ENCODE peak calls at places on chromosomes 13 and 19, in five cellular contexts. J is astrocyte, M is HT1080, Z is ascending aorta, V is GM12892. B is an unnamed sample.

GRCh38 chr19:45632468-45633196 is 6.6 kb downstream of the EML2 start:
- DNase-seq in J (peak), M (peak), Z (no peak), V (no peak), B (peak)

GRCh38 chr19:56076413-56076998 is 44.6 kb downstream of the ZNF787 start:
- DNase-seq in J (no peak), M (peak), Z (no peak), V (no peak), B (peak)

GRCh38 chr19:12847159-12848139 is 9.1 kb downstream of the MAST1 start:
- DNase-seq in J (peak), M (peak), Z (peak), V (peak), B (peak)

GRCh38 chr19:51884713-51885112 is 3.0 kb downstream of the ZNF577 start:
- DNase-seq in J (no peak), M (no peak), Z (no peak), V (no peak), B (no peak)

GRCh38 chr13:24693862-24694471 is 13.8 kb downstream of the ATP12A start:
- DNase-seq in J (no peak), M (peak), Z (no peak), V (peak), B (peak)

GRCh38 chr13:110915874-110916670 is 1.2 kb upstream of the ANKRD10 start:
- DNase-seq in J (peak), M (no peak), Z (no peak), V (no peak), B (peak)

GRCh38 chr13:97120976-97121375 is 101.2 kb upstream of the MBNL2 start:
- DNase-seq in J (no peak), M (no peak), Z (no peak), V (no peak), B (no peak)

GRCh38 chr19:43798546-43799409 is 3.5 kb downstream of the LYPD5 start:
- DNase-seq in J (no peak), M (no peak), Z (no peak), V (peak), B (peak)

GRCh38 chr19:18536475-18536874 is 6.9 kb downstream of the FKBP8 start:
- DNase-seq in J (no peak), M (no peak), Z (no peak), V (no peak), B (no peak)

GRCh38 chr19:2289714-2290435 is 7.9 kb upstream of the PEAK3 start:
- DNase-seq in J (no peak), M (no peak), Z (no peak), V (peak), B (no peak)

GRCh38 chr13:62510906-62511655 is 1095.4 kb upstream of the PCDH20 start:
- DNase-seq in J (no peak), M (no peak), Z (no peak), V (no peak), B (no peak)

GRCh38 chr19:46618670-46619231 is 6.1 kb downstream of the PTGIR start:
- DNase-seq in J (peak), M (no peak), Z (no peak), V (no peak), B (no peak)

GRCh38 chr19:10113592-10113963 is 2.1 kb downstream of the P2RY11 start:
- DNase-seq in J (no peak), M (no peak), Z (no peak), V (no peak), B (no peak)

GRCh38 chr13:24511019-24511823 is 1.4 kb downstream of the PARP4 start:
- DNase-seq in J (peak), M (peak), Z (no peak), V (no peak), B (peak)

B was measured in amniotic epithelial cell.